ENCODE peak calls at places on chromosomes 13 and 19, in four cellular contexts. T is IMR-90; N is NT2/D1; Y is CD8-positive, alpha-beta memory T cell. O is an unnamed sample.

GRCh38 chr19:50318438-50318837 is 10.7 kb downstream of the KCNC3 start:
- DNase-seq in T (no peak), N (no peak), Y (no peak), O (no peak)

GRCh38 chr13:45361596-45362206 is 20.7 kb upstream of the TPT1 start:
- DNase-seq in T (peak; percentile 67), N (no peak), Y (no peak), O (peak; percentile 68)

GRCh38 chr13:113445791-113446487 is 7.3 kb downstream of the ADPRHL1 start:
- DNase-seq in T (no peak), N (no peak), Y (no peak), O (peak; percentile 30)

GRCh38 chr19:53612762-53613526 is 18.9 kb upstream of the DPRX start:
- DNase-seq in T (no peak), N (no peak), Y (no peak), O (no peak)

GRCh38 chr19:8081569-8082550 is 29.3 kb downstream of the CCL25 start:
- DNase-seq in T (no peak), N (no peak), Y (no peak), O (no peak)

GRCh38 chr19:10339380-10339960 is at the start of gene ICAM3:
- DNase-seq in T (no peak), N (no peak), Y (peak; percentile 54), O (no peak)

GRCh38 chr13:98370806-98371553 is 193.9 kb upstream of the RNF113B start:
- DNase-seq in T (peak; percentile 97), N (no peak), Y (no peak), O (peak; percentile 84)

GRCh38 chr13:114107686-114108081 is 24.7 kb downstream of the RASA3 start:
- DNase-seq in T (peak; percentile 91), N (no peak), Y (no peak), O (peak; percentile 92)

GRCh38 chr13:71695662-71696061 is 171.3 kb downstream of the DACH1 start:
- DNase-seq in T (no peak), N (no peak), Y (no peak), O (no peak)

GRCh38 chr13:51207881-51208280 is 14.3 kb upstream of the FAM124A start:
- DNase-seq in T (no peak), N (no peak), Y (no peak), O (no peak)

GRCh38 chr13:67062160-67062559 is 168.0 kb downstream of the PCDH9 start:
- DNase-seq in T (no peak), N (no peak), Y (no peak), O (peak; percentile 58)

GRCh38 chr19:18350490-18350889 is 10.1 kb downstream of the PGPEP1 start:
- DNase-seq in T (no peak), N (no peak), Y (no peak), O (no peak)

GRCh38 chr13:73981595-73981994 is 152.6 kb downstream of the KLF12 start:
- DNase-seq in T (peak; percentile 51), N (no peak), Y (no peak), O (peak; percentile 21)

GRCh38 chr13:57666131-57666530 is 34.6 kb downstream of the PCDH17 start:
- DNase-seq in T (no peak), N (no peak), Y (no peak), O (no peak)

GRCh38 chr19:9640956-9641355 is 19.9 kb upstream of the ZNF561 start:
- DNase-seq in T (no peak), N (no peak), Y (no peak), O (no peak)

GRCh38 chr13:98539655-98540054 is 37.3 kb downstream of the STK24 start:
- DNase-seq in T (no peak), N (no peak), Y (no peak), O (peak; percentile 47)

GRCh38 chr19:30387311-30388115 is 15.3 kb downstream of the ZNF536 start:
- DNase-seq in T (no peak), N (no peak), Y (no peak), O (no peak)

GRCh38 chr19:39469567-39469966 is 11.1 kb upstream of the TIMM50 start:
- DNase-seq in T (no peak), N (no peak), Y (no peak), O (no peak)

GRCh38 chr13:32187651-32188050 is 127.5 kb downstream of the ZAR1L start:
- DNase-seq in T (no peak), N (no peak), Y (no peak), O (no peak)

GRCh38 chr13:23547000-23547590 is 23.1 kb upstream of the TNFRSF19 start:
- DNase-seq in T (peak; percentile 7), N (no peak), Y (no peak), O (peak; percentile 45)

GRCh38 chr13:114115191-114115671 is 17.2 kb downstream of the RASA3 start:
- DNase-seq in T (peak; percentile 94), N (no peak), Y (no peak), O (peak; percentile 81)

GRCh38 chr19:9871626-9872338 is 36.7 kb downstream of the PIN1 start:
- DNase-seq in T (no peak), N (no peak), Y (no peak), O (no peak)

GRCh38 chr19:31698352-31698751 is 349.1 kb upstream of the TSHZ3 start:
- DNase-seq in T (no peak), N (no peak), Y (no peak), O (no peak)

GRCh38 chr19:40005670-40006272 is 8.9 kb downstream of the ZNF546 start:
- DNase-seq in T (no peak), N (no peak), Y (no peak), O (peak; percentile 9)

GRCh38 chr19:53531457-53531856 is 6.5 kb upstream of the ZNF331 start:
- DNase-seq in T (no peak), N (no peak), Y (no peak), O (no peak)

GRCh38 chr19:55602104-55603001 is 2.3 kb downstream of the ZNF524 start:
- DNase-seq in T (no peak), N (no peak), Y (no peak), O (no peak)

GRCh38 chr19:30303131-30303654 is 69.0 kb upstream of the ZNF536 start:
- DNase-seq in T (no peak), N (no peak), Y (no peak), O (no peak)

GRCh38 chr13:86725105-86725504 is 925.9 kb upstream of the SLITRK6 start:
- DNase-seq in T (no peak), N (peak; percentile 18), Y (no peak), O (peak; percentile 2)

GRCh38 chr13:54733639-54734038 is 1705.0 kb downstream of the OLFM4 start:
- DNase-seq in T (no peak), N (peak; percentile 1), Y (no peak), O (no peak)

GRCh38 chr13:49292742-49293498 is 45.2 kb downstream of the CDADC1 start:
- DNase-seq in T (peak; percentile 96), N (no peak), Y (no peak), O (peak; percentile 80)

GRCh38 chr13:80177327-80177726 is 163.6 kb downstream of the SPRY2 start:
- DNase-seq in T (no peak), N (peak; percentile 9), Y (no peak), O (peak; percentile 31)

DNA sequence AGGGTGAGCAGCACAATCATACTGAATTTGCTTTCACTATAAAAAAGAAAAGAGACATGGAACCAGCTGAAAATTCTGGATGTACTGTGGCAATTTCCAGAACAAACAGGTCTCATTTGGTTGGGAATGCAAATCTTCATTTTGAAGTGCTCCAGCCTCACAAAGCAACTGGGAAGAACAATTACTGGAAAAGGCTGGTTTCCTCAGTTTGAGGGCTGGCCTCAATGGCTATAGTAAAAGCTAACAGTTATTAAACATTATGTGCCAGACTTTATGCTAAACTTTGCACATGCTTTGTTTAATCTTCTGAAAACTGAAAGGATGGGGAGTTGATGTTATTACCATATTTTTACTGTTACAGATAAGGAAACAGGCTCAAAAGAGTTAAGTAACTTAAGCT is 3.0 kb downstream of the OBI1 start:
- DNase-seq in T (no peak), N (no peak), Y (no peak), O (no peak)
- H3K4me1 ChIP-seq in T (peaks cover 5% of the 10 kb centered on the region), N (no peaks in the 10 kb centered on the region), Y (peaks cover 25% of the 10 kb centered on the region), O (no peaks in the 10 kb centered on the region)

DNA sequence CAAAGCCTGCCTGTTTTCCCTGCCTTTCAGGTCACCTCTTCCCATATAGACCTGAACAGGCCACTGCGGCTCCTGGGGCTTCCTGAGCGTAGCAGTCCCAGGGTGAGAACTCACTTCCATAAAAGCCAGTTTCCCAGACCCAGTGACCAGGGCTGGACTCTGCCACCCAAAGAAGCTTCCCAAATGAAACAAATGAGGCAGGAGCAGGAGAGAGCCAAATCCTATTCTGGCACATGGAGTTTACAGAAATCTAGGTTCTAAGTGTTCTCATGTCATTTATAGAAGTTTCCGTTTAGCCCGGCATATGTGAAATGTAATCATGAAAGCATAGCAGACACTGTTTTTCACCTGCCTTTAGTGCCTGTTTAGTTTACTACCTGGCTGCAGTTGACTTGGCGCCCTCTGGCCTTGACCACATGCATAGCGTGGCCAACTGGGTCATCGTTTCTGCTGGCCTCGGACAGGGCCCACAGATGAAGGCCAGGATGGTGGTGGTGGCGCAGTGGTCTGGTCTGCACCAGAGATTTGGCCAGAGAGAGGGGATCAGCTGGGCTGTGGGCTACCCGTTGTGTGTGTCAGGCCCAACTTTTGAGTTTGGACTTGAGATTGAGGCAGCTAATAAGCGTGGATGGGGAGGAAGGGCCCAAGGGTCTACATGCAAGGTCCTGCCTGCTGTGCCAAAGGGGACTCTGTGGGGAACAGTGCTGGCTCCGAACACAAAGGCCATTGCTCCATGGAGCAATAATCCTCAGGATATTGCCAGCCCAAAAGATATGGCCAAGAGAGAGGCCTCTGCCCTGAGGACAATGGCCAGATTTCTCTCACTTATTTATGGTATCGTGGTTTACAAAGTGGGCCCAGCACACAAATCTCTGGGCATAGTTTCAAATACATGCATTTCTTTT is 43.3 kb downstream of the NFIX start:
- DNase-seq in T (no peak), N (no peak), Y (no peak), O (no peak)
- H3K4me1 ChIP-seq in T (peaks cover 54% of the 10 kb centered on the region), N (peaks cover 7% of the 10 kb centered on the region), Y (peaks cover 9% of the 10 kb centered on the region), O (peaks cover 41% of the 10 kb centered on the region)

GRCh38 chr19:58265100-58265499 is 13.7 kb upstream of the ZNF8 start:
- DNase-seq in T (no peak), N (no peak), Y (no peak), O (no peak)
- H3K4me1 ChIP-seq in T (no peaks in the 10 kb centered on the region), N (no peaks in the 10 kb centered on the region), Y (no peaks in the 10 kb centered on the region), O (no peaks in the 10 kb centered on the region)

GRCh38 chr13:81676008-81676407 is 1335.1 kb upstream of the SPRY2 start:
- DNase-seq in T (no peak), N (no peak), Y (no peak), O (no peak)
- H3K4me1 ChIP-seq in T (no peaks in the 10 kb centered on the region), N (no peaks in the 10 kb centered on the region), Y (no peaks in the 10 kb centered on the region), O (no peaks in the 10 kb centered on the region)

GRCh38 chr13:95678967-95679366 is 2.0 kb downstream of the DNAJC3 start:
- DNase-seq in T (no peak), N (no peak), Y (no peak), O (no peak)
- H3K4me1 ChIP-seq in T (peaks cover 2% of the 10 kb centered on the region), N (no peaks in the 10 kb centered on the region), Y (peaks cover 36% of the 10 kb centered on the region), O (peaks cover 2% of the 10 kb centered on the region)

DNA sequence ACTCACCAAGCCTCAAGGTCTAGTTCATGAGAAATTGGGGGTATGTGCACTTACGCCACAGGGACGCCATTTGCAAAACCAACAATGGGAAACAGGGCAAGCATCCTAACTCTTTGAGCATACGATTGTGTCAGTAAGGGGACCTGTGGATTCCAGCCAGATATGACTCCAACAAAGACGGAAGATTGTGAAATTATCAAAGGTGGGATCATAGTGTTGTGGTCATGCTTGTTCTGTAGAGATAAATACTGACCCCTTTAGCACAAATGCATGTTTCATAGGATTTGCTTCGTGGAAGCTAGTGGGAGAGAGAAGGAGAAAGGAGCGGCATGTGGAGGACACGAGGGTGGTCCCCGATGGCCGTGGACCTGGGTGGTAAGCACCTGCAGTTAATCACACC is 37.8 kb downstream of the GATAD2A start:
- DNase-seq in T (no peak), N (no peak), Y (no peak), O (no peak)
- H3K4me1 ChIP-seq in T (peaks cover 9% of the 10 kb centered on the region), N (peaks cover 14% of the 10 kb centered on the region), Y (peaks cover 55% of the 10 kb centered on the region), O (peaks cover 6% of the 10 kb centered on the region)

O was measured in fibroblast of lung.